ENCODE peak calls at places on chromosomes 16 and 17, in ten cellular contexts. I is prostate gland, Z is SK-N-SH, P is fibroblast of pulmonary artery, R is GM12865, S is Peyer's patch, A is mucosa of descending colon, O is IMR-90, Y is body of pancreas, D is PC-9. K is an unnamed sample.

GRCh38 chr16:59259074-59259963 is 525.2 kb upstream of the GOT2 start:
- DNase-seq in I (no peak), Z (no peak), P (no peak), R (no peak), S (no peak), A (no peak), O (no peak), Y (no peak), D (no peak), K (no peak)

GRCh38 chr17:15999974-16000827 is 577 bp downstream of the TTC19 start:
- DNase-seq in I (peak), Z (no peak), P (peak), R (peak), S (no peak), A (peak), O (peak), Y (peak), D (no peak), K (peak)

GRCh38 chr17:36650096-36650764 is 48.8 kb downstream of the MRM1 start:
- DNase-seq in I (no peak), Z (no peak), P (no peak), R (no peak), S (no peak), A (no peak), O (no peak), Y (no peak), D (no peak), K (no peak)

GRCh38 chr17:82348434-82348833 is 10.6 kb upstream of the TEX19 start:
- DNase-seq in I (no peak), Z (no peak), P (no peak), R (no peak), S (no peak), A (no peak), O (no peak), Y (no peak), D (no peak), K (no peak)

GRCh38 chr16:56988161-56988947 is 1.0 kb upstream of the NLRC5 start:
- DNase-seq in I (no peak), Z (no peak), P (no peak), R (no peak), S (peak), A (no peak), O (peak), Y (no peak), D (no peak), K (peak)

GRCh38 chr16:49596699-49597291 is 223.2 kb downstream of the C16orf78 start:
- DNase-seq in I (no peak), Z (peak), P (no peak), R (no peak), S (no peak), A (no peak), O (no peak), Y (no peak), D (no peak), K (no peak)

GRCh38 chr17:40346061-40346767 is 18.3 kb downstream of the GJD3 start:
- DNase-seq in I (no peak), Z (no peak), P (no peak), R (no peak), S (no peak), A (no peak), O (no peak), Y (no peak), D (no peak), K (no peak)

GRCh38 chr17:9538626-9539025 is 37.0 kb downstream of the STX8 start:
- DNase-seq in I (no peak), Z (no peak), P (no peak), R (no peak), S (no peak), A (no peak), O (no peak), Y (no peak), D (no peak), K (no peak)

GRCh38 chr17:73452056-73452455 is 140.3 kb upstream of the CDC42EP4 start:
- DNase-seq in I (no peak), Z (peak), P (no peak), R (no peak), S (no peak), A (no peak), O (no peak), Y (no peak), D (no peak), K (no peak)

GRCh38 chr17:57955183-57955952 is at the start of gene CUEDC1:
- DNase-seq in I (peak), Z (peak), P (peak), R (peak), S (peak), A (peak), O (peak), Y (peak), D (no peak), K (peak)

GRCh38 chr17:79950711-79951110 is 85.0 kb downstream of the TBC1D16 start:
- DNase-seq in I (no peak), Z (no peak), P (no peak), R (no peak), S (peak), A (no peak), O (no peak), Y (peak), D (no peak), K (no peak)

GRCh38 chr16:856811-857210 is 56.3 kb upstream of the GNG13 start:
- DNase-seq in I (no peak), Z (no peak), P (no peak), R (no peak), S (no peak), A (no peak), O (no peak), Y (no peak), D (no peak), K (no peak)

GRCh38 chr17:45332989-45333701 is 16.3 kb upstream of the MAP3K14 start:
- DNase-seq in I (no peak), Z (no peak), P (no peak), R (peak), S (peak), A (no peak), O (no peak), Y (no peak), D (no peak), K (no peak)

GRCh38 chr16:47198180-47198575 is 54.4 kb upstream of the NETO2 start:
- DNase-seq in I (no peak), Z (no peak), P (peak), R (no peak), S (no peak), A (no peak), O (no peak), Y (no peak), D (no peak), K (no peak)

GRCh38 chr16:70750893-70751467 is 50.0 kb downstream of the VAC14 start:
- DNase-seq in I (no peak), Z (no peak), P (peak), R (no peak), S (peak), A (peak), O (peak), Y (peak), D (no peak), K (peak)

GRCh38 chr17:41912925-41913324 is 5.8 kb downstream of the ACLY start:
- DNase-seq in I (no peak), Z (no peak), P (no peak), R (no peak), S (no peak), A (no peak), O (no peak), Y (no peak), D (no peak), K (no peak)

GRCh38 chr17:66548158-66548557 is 245.7 kb downstream of the PRKCA start:
- DNase-seq in I (no peak), Z (no peak), P (no peak), R (no peak), S (no peak), A (peak), O (no peak), Y (no peak), D (no peak), K (no peak)

GRCh38 chr16:22813223-22813945 is 578 bp upstream of the HS3ST2 start:
- DNase-seq in I (peak), Z (peak), P (peak), R (peak), S (peak), A (peak), O (peak), Y (no peak), D (no peak), K (peak)

GRCh38 chr16:82587289-82587688 is 39.5 kb upstream of the CDH13 start:
- DNase-seq in I (no peak), Z (no peak), P (no peak), R (no peak), S (no peak), A (peak), O (no peak), Y (no peak), D (no peak), K (no peak)

GRCh38 chr16:50273888-50274770 is 7.8 kb downstream of the ADCY7 start:
- DNase-seq in I (no peak), Z (no peak), P (no peak), R (peak), S (peak), A (no peak), O (no peak), Y (no peak), D (no peak), K (no peak)

GRCh38 chr17:3935825-3936355 is 19.6 kb upstream of the P2RX1 start:
- DNase-seq in I (no peak), Z (no peak), P (peak), R (no peak), S (no peak), A (no peak), O (peak), Y (no peak), D (no peak), K (peak)

DNA sequence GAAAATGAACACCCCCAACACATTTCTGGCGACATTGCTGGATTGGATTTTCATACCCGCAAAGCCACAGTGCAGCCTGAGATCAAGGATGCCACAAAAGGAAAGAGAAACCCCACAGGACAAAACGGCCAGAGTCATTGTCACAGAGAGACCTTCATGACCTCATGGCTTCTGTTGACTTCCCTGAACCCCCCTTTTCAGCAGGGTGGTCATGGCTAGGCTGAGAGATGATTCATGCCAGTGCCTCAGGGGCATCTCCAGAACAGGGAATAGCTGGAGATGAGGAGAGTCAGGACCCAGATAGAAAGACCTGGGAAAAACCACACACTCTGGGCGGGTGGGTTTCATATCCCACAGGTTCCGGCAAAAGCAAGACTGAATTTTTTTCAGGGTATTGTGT is 122.0 kb downstream of the C16orf95 start:
- DNase-seq in I (no peak), Z (no peak), P (no peak), R (no peak), S (no peak), A (no peak), O (no peak), Y (no peak), D (no peak), K (no peak)
- TF ChIP-seq CTCF in I (no peak), Z (no peak), P (no peak), R (no peak), S (no peak), A (no peak), O (no peak), Y (no peak), D (no peak), K (no peak)

GRCh38 chr16:54398986-54399385 is 112.4 kb upstream of the IRX3 start:
- DNase-seq in I (no peak), Z (no peak), P (no peak), R (no peak), S (no peak), A (no peak), O (no peak), Y (no peak), D (no peak), K (no peak)

GRCh38 chr16:54397838-54398237 is 111.3 kb upstream of the IRX3 start:
- DNase-seq in I (no peak), Z (no peak), P (no peak), R (no peak), S (no peak), A (no peak), O (no peak), Y (no peak), D (no peak), K (no peak)

GRCh38 chr16:54400261-54400660 is 113.7 kb upstream of the IRX3 start:
- DNase-seq in I (no peak), Z (no peak), P (no peak), R (no peak), S (no peak), A (no peak), O (no peak), Y (no peak), D (no peak), K (no peak)

GRCh38 chr16:54402270-54402669 is 115.7 kb upstream of the IRX3 start:
- DNase-seq in I (no peak), Z (peak), P (no peak), R (no peak), S (no peak), A (no peak), O (no peak), Y (no peak), D (no peak), K (no peak)

DNA sequence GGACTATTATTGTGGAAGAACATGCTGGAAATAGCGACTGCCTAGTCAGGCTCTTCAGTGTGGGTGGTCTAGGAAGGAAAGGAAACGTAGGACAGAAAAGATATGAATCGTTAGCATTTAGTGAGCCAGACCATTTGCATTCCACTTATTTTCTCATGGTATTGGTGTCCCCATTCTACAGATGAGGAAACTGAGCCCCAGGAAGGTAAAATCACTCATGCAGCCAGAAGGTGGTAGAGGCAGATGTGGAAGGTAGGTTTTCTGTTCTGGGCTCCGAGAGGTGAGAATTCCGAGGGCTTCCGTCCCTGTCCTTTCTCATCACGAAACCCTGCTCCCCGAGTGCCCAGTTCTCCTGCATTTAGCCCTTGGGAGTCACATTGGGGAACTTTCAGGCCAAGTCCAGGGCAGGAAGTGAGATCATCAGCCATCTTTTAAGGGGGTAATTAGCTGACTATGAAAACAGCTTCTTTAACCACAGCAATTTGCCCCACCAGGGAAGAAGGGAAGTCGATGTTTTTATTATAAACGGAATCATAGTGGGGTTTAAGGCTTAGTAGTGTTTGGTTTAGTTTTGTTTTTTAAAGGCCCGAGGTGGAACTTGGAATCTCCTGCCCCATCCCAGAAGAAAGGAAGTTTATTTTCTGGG is 110.7 kb upstream of the IRX3 start:
- DNase-seq in I (no peak), Z (no peak), P (no peak), R (no peak), S (no peak), A (no peak), O (no peak), Y (no peak), D (no peak), K (no peak)
- H3K4me3 ChIP-seq in I (no peak), Z (no peak), P (no peak), R (no peak), S (no peak), A (no peak), O (no peak), Y (no peak), D (no peak), K (no peak)

GRCh38 chr17:34998205-34998604 is 17.9 kb downstream of the LIG3 start:
- DNase-seq in I (peak), Z (peak), P (peak), R (peak), S (peak), A (peak), O (peak), Y (peak), D (no peak), K (peak)
- TF ChIP-seq CTCF in I (peak), Z (peak), P (peak), R (peak), S (peak), A (peak), O (peak), Y (peak), D (peak), K (peak)

GRCh38 chr17:17088511-17089205 is 46.4 kb downstream of the MPRIP start:
- DNase-seq in I (no peak), Z (no peak), P (no peak), R (peak), S (peak), A (no peak), O (no peak), Y (no peak), D (no peak), K (no peak)
- H3K4me3 ChIP-seq in I (no peak), Z (no peak), P (no peak), R (no peak), S (no peak), A (no peak), O (no peak), Y (no peak), D (no peak), K (no peak)

GRCh38 chr16:3752984-3753383 is 35.7 kb upstream of the TRAP1 start:
- DNase-seq in I (no peak), Z (no peak), P (no peak), R (no peak), S (peak), A (no peak), O (no peak), Y (no peak), D (no peak), K (no peak)
- TF ChIP-seq CTCF in I (no peak), Z (no peak), P (no peak), R (no peak), S (no peak), A (no peak), O (no peak), Y (no peak), D (no peak), K (no peak)

K was measured in fibroblast of villous mesenchyme.